ENCODE peak calls at places on chromosomes 16 and 17, in four cellular contexts. One of them, this sample, is unnamed.

GRCh38 chr16:81708459-81709368 is 70.4 kb upstream of the PLCG2 start:
- DNase-seq in stomach: peak
- DNase-seq in lower leg skin: no peak
- DNase-seq in NCI-H1417: no peak
- DNase-seq in this sample: no peak

GRCh38 chr16:70476272-70477020 is 22.1 kb downstream of the FCSK start:
- DNase-seq in NCI-H1417: no peak
- DNase-seq in lower leg skin: no peak
- DNase-seq in stomach: peak
- DNase-seq in this sample: peak

GRCh38 chr17:2814499-2815341 is 18.5 kb downstream of the RAP1GAP2 start:
- DNase-seq in stomach: no peak
- DNase-seq in lower leg skin: peak
- DNase-seq in NCI-H1417: no peak
- DNase-seq in this sample: no peak

GRCh38 chr17:48439875-48440505 is 10.0 kb upstream of the SKAP1 start:
- DNase-seq in stomach: peak
- DNase-seq in lower leg skin: no peak
- DNase-seq in NCI-H1417: peak
- DNase-seq in this sample: no peak

GRCh38 chr16:77896357-77896972 is 108.1 kb downstream of the VAT1L start:
- DNase-seq in lower leg skin: peak
- DNase-seq in stomach: no peak
- DNase-seq in NCI-H1417: peak
- DNase-seq in this sample: no peak

GRCh38 chr17:28119049-28119448 is 76.6 kb downstream of the NLK start:
- DNase-seq in lower leg skin: no peak
- DNase-seq in NCI-H1417: no peak
- DNase-seq in stomach: no peak
- DNase-seq in this sample: no peak

GRCh38 chr16:85461814-85462404 is 151.2 kb upstream of the GSE1 start:
- DNase-seq in NCI-H1417: peak
- DNase-seq in stomach: no peak
- DNase-seq in lower leg skin: no peak
- DNase-seq in this sample: no peak

GRCh38 chr17:58335061-58335731 is 6.6 kb upstream of the TSPOAP1 start:
- DNase-seq in stomach: no peak
- DNase-seq in NCI-H1417: no peak
- DNase-seq in lower leg skin: no peak
- DNase-seq in this sample: no peak

GRCh38 chr17:42653179-42654124 is 5.6 kb upstream of the TUBG2 start:
- DNase-seq in stomach: no peak
- DNase-seq in NCI-H1417: no peak
- DNase-seq in lower leg skin: peak
- DNase-seq in this sample: peak

GRCh38 chr16:4455951-4456350 is 18.5 kb downstream of the NMRAL1 start:
- DNase-seq in lower leg skin: no peak
- DNase-seq in NCI-H1417: no peak
- DNase-seq in stomach: no peak
- DNase-seq in this sample: no peak

GRCh38 chr17:6239237-6239798 is 169.1 kb downstream of the WSCD1 start:
- DNase-seq in NCI-H1417: no peak
- DNase-seq in lower leg skin: peak
- DNase-seq in stomach: no peak
- DNase-seq in this sample: no peak

GRCh38 chr17:38730526-38731379 is 612 bp downstream of the CISD3 start:
- DNase-seq in NCI-H1417: peak
- DNase-seq in lower leg skin: peak
- DNase-seq in stomach: peak
- DNase-seq in this sample: no peak

GRCh38 chr16:57694556-57695377 is at the start of gene DRC7:
- DNase-seq in lower leg skin: peak
- DNase-seq in NCI-H1417: peak
- DNase-seq in stomach: peak
- DNase-seq in this sample: peak

GRCh38 chr17:12041316-12041715 is 20.6 kb downstream of the MAP2K4 start:
- DNase-seq in lower leg skin: no peak
- DNase-seq in NCI-H1417: no peak
- DNase-seq in stomach: no peak
- DNase-seq in this sample: peak

GRCh38 chr17:50362661-50363060 is 10.3 kb downstream of the MRPL27 start:
- DNase-seq in stomach: no peak
- DNase-seq in NCI-H1417: no peak
- DNase-seq in lower leg skin: peak
- DNase-seq in this sample: no peak

GRCh38 chr17:82270651-82271050 is 2.8 kb downstream of the CSNK1D start:
- DNase-seq in stomach: no peak
- DNase-seq in NCI-H1417: no peak
- DNase-seq in lower leg skin: no peak
- DNase-seq in this sample: no peak

GRCh38 chr17:59505610-59506276 is 59.7 kb upstream of the DHX40 start:
- DNase-seq in stomach: no peak
- DNase-seq in NCI-H1417: no peak
- DNase-seq in lower leg skin: peak
- DNase-seq in this sample: no peak

GRCh38 chr16:10571354-10571753 is 9.0 kb downstream of the EMP2 start:
- DNase-seq in stomach: no peak
- DNase-seq in NCI-H1417: no peak
- DNase-seq in lower leg skin: no peak
- DNase-seq in this sample: no peak

GRCh38 chr17:45031231-45032149 is 19.9 kb downstream of the DCAKD start:
- DNase-seq in stomach: no peak
- DNase-seq in lower leg skin: no peak
- DNase-seq in NCI-H1417: no peak
- DNase-seq in this sample: no peak

This sample was measured in brain microvascular endothelial cell.